ENCODE peak calls at places on chromosomes 16 and 17, in ten cellular contexts. Y, C, G, E, N, W, I, Q, R and P are unnamed samples.

GRCh38 chr17:76725580-76726230 is 701 bp downstream of the JMJD6 start:
- DNase-seq in W (no peak), R (peak), Q (peak), I (no peak), N (no peak), G (peak), C (peak), Y (no peak), E (no peak), P (peak)

GRCh38 chr17:35705705-35706104 is 25.7 kb upstream of the RASL10B start:
- DNase-seq in Y (no peak), E (no peak), N (no peak), R (no peak), Q (no peak), I (no peak), W (no peak), C (no peak), G (no peak), P (no peak)

GRCh38 chr17:47277921-47278320 is 24.3 kb downstream of the ITGB3 start:
- DNase-seq in G (peak), I (no peak), N (no peak), C (no peak), E (no peak), R (no peak), Q (no peak), W (no peak), Y (no peak), P (no peak)

GRCh38 chr17:4182043-4182442 is 39.0 kb downstream of the CYB5D2 start:
- DNase-seq in W (no peak), E (no peak), I (no peak), C (no peak), R (no peak), Y (no peak), N (no peak), G (no peak), Q (no peak), P (no peak)

GRCh38 chr17:6384481-6384880 is 50.4 kb downstream of the AIPL1 start:
- DNase-seq in Q (no peak), C (no peak), I (no peak), E (no peak), G (no peak), N (no peak), Y (no peak), W (no peak), R (no peak), P (no peak)

GRCh38 chr17:61058066-61058465 is 341.6 kb upstream of the TBX2 start:
- DNase-seq in E (no peak), Y (no peak), I (no peak), N (no peak), R (no peak), C (no peak), G (no peak), W (no peak), Q (no peak), P (no peak)

GRCh38 chr17:5587431-5588032 is 3.2 kb upstream of the NLRP1 start:
- DNase-seq in W (peak), G (peak), Y (no peak), N (peak), I (peak), E (peak), C (no peak), Q (peak), R (peak), P (peak)

GRCh38 chr16:84091460-84091859 is 25.3 kb downstream of the MBTPS1 start:
- DNase-seq in C (no peak), R (no peak), W (no peak), G (no peak), Q (no peak), I (no peak), N (no peak), E (no peak), Y (no peak), P (no peak)

GRCh38 chr17:1422907-1423306 is 22.9 kb upstream of the YWHAE start:
- DNase-seq in N (no peak), Y (no peak), R (no peak), Q (no peak), W (peak), C (no peak), E (no peak), I (no peak), G (peak), P (no peak)

GRCh38 chr16:15547768-15548096 is 95.2 kb downstream of the MARF1 start:
- DNase-seq in R (no peak), E (no peak), C (no peak), I (no peak), W (no peak), G (no peak), Y (no peak), Q (no peak), N (no peak), P (no peak)

GRCh38 chr16:54630284-54630967 is 300.2 kb upstream of the IRX5 start:
- DNase-seq in I (no peak), R (no peak), W (no peak), E (no peak), Y (no peak), C (no peak), N (no peak), Q (no peak), G (peak), P (no peak)

GRCh38 chr17:29726721-29727252 is 104.1 kb upstream of the CORO6 start:
- DNase-seq in E (no peak), G (peak), R (no peak), C (no peak), I (no peak), Y (no peak), N (no peak), Q (peak), W (peak), P (no peak)

GRCh38 chr16:19166500-19166899 is 1.5 kb upstream of the SYT17 start:
- DNase-seq in N (peak), E (no peak), Q (no peak), C (no peak), Y (no peak), G (no peak), R (no peak), W (no peak), I (no peak), P (no peak)

GRCh38 chr16:5442986-5443385 is 345.4 kb upstream of the EEF2KMT start:
- DNase-seq in Y (no peak), G (no peak), I (no peak), E (no peak), R (no peak), C (no peak), N (no peak), W (no peak), Q (no peak), P (no peak)

GRCh38 chr17:64155751-64156544 is 26.0 kb upstream of the ERN1 start:
- DNase-seq in W (no peak), C (no peak), N (peak), E (no peak), Y (no peak), R (peak), Q (no peak), G (peak), I (peak), P (peak)

GRCh38 chr16:66881560-66881959 is 1.2 kb downstream of the PDP2 start:
- DNase-seq in C (no peak), W (no peak), E (no peak), G (no peak), R (no peak), N (no peak), Y (no peak), Q (no peak), I (no peak), P (no peak)

GRCh38 chr16:80288616-80289015 is 252.2 kb upstream of the DYNLRB2 start:
- DNase-seq in Q (no peak), N (no peak), R (no peak), G (no peak), E (no peak), W (no peak), Y (no peak), C (no peak), I (no peak), P (no peak)

GRCh38 chr17:17781591-17782424 is 55.0 kb downstream of the SREBF1 start:
- DNase-seq in C (no peak), G (peak), N (peak), R (peak), Y (no peak), E (peak), I (peak), W (peak), Q (no peak), P (peak)

GRCh38 chr16:2224183-2224486 is 744 bp downstream of the E4F1 start:
- DNase-seq in W (no peak), I (no peak), R (no peak), Q (peak), G (peak), N (no peak), C (no peak), Y (no peak), E (no peak), P (no peak)

GRCh38 chr17:50221500-50222480 is 20.4 kb upstream of the COL1A1 start:
- DNase-seq in W (peak), E (no peak), C (no peak), I (no peak), G (peak), N (no peak), Q (peak), R (no peak), Y (no peak), P (no peak)

GRCh38 chr16:84024854-84025253 is 17.7 kb downstream of the SLC38A8 start:
- DNase-seq in C (no peak), R (no peak), N (no peak), Q (no peak), Y (no peak), E (no peak), I (no peak), G (peak), W (peak), P (no peak)

GRCh38 chr16:76157629-76158028 is 119.6 kb upstream of the CNTNAP4 start:
- DNase-seq in E (no peak), Q (no peak), N (no peak), Y (no peak), G (no peak), R (no peak), I (peak), W (no peak), C (no peak), P (no peak)

GRCh38 chr16:3129137-3130131 is 5.4 kb upstream of the ZNF213 start:
- DNase-seq in E (peak), I (peak), W (peak), Q (peak), G (peak), Y (no peak), R (peak), N (peak), C (peak), P (peak)

GRCh38 chr16:27729516-27730304 is 179.8 kb downstream of the KATNIP start:
- DNase-seq in W (peak), Y (no peak), E (no peak), N (no peak), I (no peak), R (peak), G (peak), C (no peak), Q (peak), P (no peak)

GRCh38 chr16:68072038-68072695 is 13.0 kb upstream of the NFATC3 start:
- DNase-seq in E (no peak), R (no peak), Y (no peak), G (peak), I (no peak), Q (no peak), C (no peak), N (no peak), W (peak), P (peak)

GRCh38 chr16:69105501-69106361 is at the start of gene HAS3:
- DNase-seq in Y (peak), R (peak), N (no peak), W (peak), Q (peak), E (no peak), C (no peak), G (peak), I (peak), P (peak)

GRCh38 chr17:34769049-34769448 is 189.7 kb downstream of the TMEM132E start:
- DNase-seq in Q (no peak), E (no peak), I (no peak), W (no peak), N (no peak), Y (no peak), C (no peak), R (no peak), G (no peak), P (no peak)

GRCh38 chr16:57956270-57956808 is 14.6 kb downstream of the CNGB1 start:
- DNase-seq in N (no peak), G (no peak), E (no peak), Y (no peak), R (no peak), W (no peak), I (no peak), Q (no peak), C (no peak), P (no peak)

GRCh38 chr17:12047977-12048376 is 27.3 kb downstream of the MAP2K4 start:
- DNase-seq in Q (no peak), N (no peak), I (no peak), C (no peak), E (no peak), W (peak), R (no peak), G (peak), Y (no peak), P (no peak)

GRCh38 chr17:83103938-83104311 is 24.5 kb downstream of the METRNL start:
- DNase-seq in I (no peak), Y (no peak), Q (no peak), N (no peak), C (no peak), E (no peak), G (no peak), R (no peak), W (no peak), P (no peak)

GRCh38 chr17:38498353-38498752 is 70.1 kb downstream of the ARHGAP23 start:
- DNase-seq in R (no peak), E (no peak), G (no peak), W (no peak), Y (no peak), Q (no peak), C (no peak), I (no peak), N (no peak), P (no peak)

GRCh38 chr16:85554114-85554790 is 58.9 kb upstream of the GSE1 start:
- DNase-seq in C (peak), Q (peak), G (peak), R (peak), Y (no peak), W (peak), I (peak), N (no peak), E (peak), P (peak)

GRCh38 chr17:75352079-75352569 is 53.4 kb downstream of the GRB2 start:
- DNase-seq in Y (no peak), C (no peak), W (no peak), I (peak), Q (no peak), G (no peak), N (no peak), R (peak), E (no peak), P (no peak)

GRCh38 chr16:12716658-12717057 is 87.0 kb downstream of the CPPED1 start:
- DNase-seq in G (peak), I (no peak), N (no peak), C (no peak), Y (no peak), R (no peak), E (no peak), Q (no peak), W (no peak), P (no peak)

GRCh38 chr17:76537578-76538280 is at the start of gene CYGB:
- DNase-seq in N (no peak), E (no peak), I (no peak), C (no peak), G (no peak), R (no peak), Y (no peak), W (no peak), Q (no peak), P (no peak)

GRCh38 chr16:30005341-30006094 is 5.3 kb downstream of the DOC2A start:
- DNase-seq in I (no peak), R (peak), Y (no peak), W (no peak), N (peak), Q (peak), E (no peak), G (peak), C (no peak), P (no peak)

GRCh38 chr16:57613514-57613913 is 14.9 kb upstream of the ADGRG1 start:
- DNase-seq in E (no peak), C (no peak), W (no peak), I (no peak), N (no peak), Y (no peak), Q (no peak), R (peak), G (no peak), P (no peak)

GRCh38 chr17:67779098-67779672 is 46.1 kb upstream of the BPTF start:
- DNase-seq in C (peak), R (peak), Q (peak), N (peak), Y (no peak), I (peak), W (peak), E (no peak), G (peak), P (peak)

GRCh38 chr17:38667099-38667786 is 7.5 kb downstream of the EPOP start:
- DNase-seq in N (peak), C (no peak), W (peak), R (peak), Y (no peak), Q (peak), I (peak), E (peak), G (peak), P (peak)